ENCODE peak calls at places on chromosomes 6 and 20, in five cellular contexts. W is cardiac muscle cell; F is CD4-positive, alpha-beta memory T cell; J is effector memory CD4-positive, alpha-beta T cell; Y is mesendoderm. B is an unnamed sample.

GRCh38 chr20:15673206-15673605 is 900.0 kb downstream of the KIF16B start:
- DNase-seq in W (peak; percentile 8), F (no peak), J (no peak), Y (no peak), B (no peak)

GRCh38 chr6:165232277-165232654 is 77.1 kb downstream of the C6orf118 start:
- DNase-seq in Y (no peak), W (no peak), F (no peak), J (no peak), B (no peak)

GRCh38 chr6:36666726-36667591 is 11.6 kb upstream of the CDKN1A start:
- DNase-seq in F (no peak), J (no peak), Y (peak; percentile 67), W (peak; percentile 36), B (peak; percentile 59)

GRCh38 chr6:128630213-128630612 is 109.8 kb upstream of the PTPRK start:
- DNase-seq in F (no peak), Y (no peak), J (no peak), W (no peak), B (no peak)

GRCh38 chr6:136980070-136980469 is 58.0 kb downstream of the SLC35D3 start:
- DNase-seq in F (no peak), J (no peak), Y (no peak), W (no peak), B (no peak)

GRCh38 chr20:18263723-18264122 is 24.6 kb upstream of the ZNF133 start:
- DNase-seq in F (no peak), J (no peak), Y (peak; percentile 51), W (no peak), B (no peak)

GRCh38 chr20:43983359-43983758 is 68.7 kb downstream of the TOX2 start:
- DNase-seq in W (no peak), Y (peak; percentile 44), J (no peak), F (no peak), B (no peak)

GRCh38 chr20:53734006-53734688 is 140.5 kb upstream of the ZNF217 start:
- DNase-seq in J (no peak), F (no peak), Y (peak; percentile 76), W (no peak), B (no peak)

GRCh38 chr20:25065625-25066338 is 7.8 kb upstream of the ACSS1 start:
- DNase-seq in F (peak; percentile 69), Y (peak; percentile 75), W (no peak), J (peak; percentile 43), B (peak; percentile 31)

GRCh38 chr6:153618371-153619328 is 420.4 kb upstream of the OPRM1 start:
- DNase-seq in W (peak; percentile 41), F (no peak), Y (peak; percentile 63), J (no peak), B (no peak)

GRCh38 chr6:40486576-40486975 is 100.6 kb downstream of the LRFN2 start:
- DNase-seq in W (no peak), J (no peak), F (no peak), Y (no peak), B (no peak)

GRCh38 chr6:74925683-74926082 is 280.2 kb downstream of the COL12A1 start:
- DNase-seq in J (no peak), Y (no peak), W (no peak), F (no peak), B (no peak)

DNA sequence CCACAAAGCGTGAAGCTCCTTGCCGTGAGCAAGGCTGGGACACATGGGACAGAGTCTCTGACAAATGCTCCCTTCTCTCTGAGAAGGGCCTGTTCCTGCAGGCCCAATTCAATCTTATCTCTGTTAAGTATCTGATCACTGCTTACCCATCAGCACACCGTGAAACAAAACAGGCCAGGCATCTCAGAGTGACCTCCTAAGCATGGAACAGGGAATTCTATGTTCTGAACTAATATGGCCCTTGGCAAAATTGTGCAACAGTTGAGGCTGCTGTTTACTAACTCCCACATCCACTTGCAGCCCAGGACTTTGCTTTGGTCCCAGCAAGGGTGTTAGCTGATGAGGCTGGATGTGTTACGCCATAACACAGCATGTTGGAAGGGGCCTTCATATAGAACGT is 79.2 kb downstream of the GCLC start:
- DNase-seq in J (no peak), W (no peak), F (no peak), Y (peak; percentile 13), B (no peak)
- H3K27ac ChIP-seq in J (no peak overlapping the region), W (no peak overlapping the region), F (no peak overlapping the region), Y (no peak overlapping the region), B (no peak overlapping the region)

GRCh38 chr6:52505726-52506501 is 70.9 kb downstream of the TRAM2 start:
- DNase-seq in Y (no peak), W (no peak), J (no peak), F (no peak), B (no peak)

GRCh38 chr6:52506502-52506875 is 70.4 kb downstream of the TRAM2 start:
- DNase-seq in W (no peak), Y (no peak), F (no peak), J (no peak), B (no peak)

GRCh38 chr6:52509281-52510212 is 67.3 kb downstream of the TRAM2 start:
- DNase-seq in W (no peak), F (no peak), Y (no peak), J (no peak), B (no peak)

GRCh38 chr6:52508261-52508739 is 68.6 kb downstream of the TRAM2 start:
- DNase-seq in W (no peak), Y (no peak), F (no peak), J (no peak), B (no peak)

DNA sequence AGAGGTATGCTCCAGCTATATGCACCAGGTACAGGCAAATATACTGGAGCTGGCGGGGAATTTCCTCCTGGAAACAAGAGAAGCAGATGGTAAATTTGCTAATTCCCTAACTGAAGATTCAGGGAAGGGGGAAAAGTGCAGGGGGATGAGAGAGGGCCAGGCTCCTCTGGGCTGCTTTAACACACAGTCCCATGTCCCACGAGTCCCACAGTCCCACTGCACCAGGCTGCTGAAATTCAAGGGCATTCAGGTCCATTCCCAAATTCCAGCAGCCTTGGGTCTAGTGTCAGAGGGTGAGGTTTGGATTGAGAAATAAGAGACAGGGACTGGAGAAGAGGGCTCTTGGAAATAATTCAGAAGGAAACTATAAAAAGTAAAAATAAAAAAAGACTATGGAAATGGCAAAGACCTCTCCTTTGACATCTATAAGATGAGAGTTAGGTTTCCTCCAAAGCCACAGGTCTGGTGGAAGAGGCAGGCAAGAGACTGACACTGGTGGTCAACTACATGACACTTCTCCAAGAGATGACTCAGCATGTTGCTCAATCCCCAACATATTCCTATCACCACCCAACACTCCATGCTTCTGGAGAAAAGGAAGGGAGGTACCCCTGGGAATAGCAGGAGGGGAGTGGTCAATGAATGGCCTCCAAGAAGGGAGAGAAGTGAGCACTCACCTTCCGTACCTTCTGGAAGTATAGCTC is 69.2 kb downstream of the TRAM2 start:
- DNase-seq in W (no peak), Y (no peak), F (no peak), J (no peak), B (no peak)
- H3K36me3 ChIP-seq in W (no peaks in the 10 kb centered on the region), Y (peaks cover 4% of the 10 kb centered on the region), F (peaks cover 16% of the 10 kb centered on the region), J (peaks cover 23% of the 10 kb centered on the region), B (no peaks in the 10 kb centered on the region)

GRCh38 chr6:106094964-106095335 is 8.8 kb downstream of the PRDM1 start:
- DNase-seq in J (no peak), F (no peak), Y (no peak), W (no peak), B (no peak)

GRCh38 chr6:106092279-106092678 is 6.1 kb downstream of the PRDM1 start:
- DNase-seq in F (no peak), W (peak; percentile 41), Y (no peak), J (no peak), B (no peak)

GRCh38 chr6:106098383-106099234 is 12.5 kb downstream of the PRDM1 start:
- DNase-seq in W (no peak), J (peak; percentile 67), F (peak; percentile 88), Y (peak; percentile 46), B (peak; percentile 38)

GRCh38 chr6:106097368-106098231 is 11.5 kb downstream of the PRDM1 start:
- DNase-seq in W (no peak), F (peak; percentile 91), Y (peak; percentile 28), J (peak; percentile 35), B (no peak)

DNA sequence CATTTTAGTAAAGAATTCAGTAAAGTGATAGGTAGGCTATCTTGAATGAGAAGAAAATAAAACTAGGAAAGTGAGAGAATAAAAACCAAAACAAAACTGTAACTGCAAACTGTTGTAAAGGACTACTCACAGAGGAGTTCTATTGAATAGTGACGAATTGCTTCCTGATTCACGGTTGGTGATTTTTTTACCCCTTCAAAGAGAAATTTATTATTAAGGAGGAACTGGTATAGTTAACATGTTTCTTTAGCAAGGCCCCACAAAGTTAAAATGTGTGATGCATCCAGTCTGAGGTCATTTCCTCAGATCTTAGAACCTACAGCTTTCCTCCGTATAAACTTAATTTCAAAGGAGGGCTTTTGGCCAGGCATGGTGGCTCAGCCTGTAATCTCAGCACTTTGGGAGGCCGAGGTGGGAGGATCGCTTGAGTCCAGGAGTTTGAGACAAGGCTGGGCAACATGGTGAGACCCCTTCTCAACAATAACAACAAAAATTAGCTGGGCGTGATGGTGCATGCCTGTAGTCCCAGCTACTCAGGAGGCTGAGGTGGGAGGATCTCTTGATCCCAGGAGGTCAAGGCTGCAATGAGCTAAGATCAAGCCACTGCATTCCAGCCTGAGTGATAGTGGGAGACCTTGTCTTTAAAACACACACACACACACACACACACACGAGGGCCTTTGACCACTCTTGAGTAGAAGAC is 8.3 kb downstream of the PRDM1 start:
- DNase-seq in F (peak; percentile 65), W (no peak), Y (no peak), J (no peak), B (no peak)
- H3K27ac ChIP-seq in F (peak overlapping the region; percentile 38), W (no peak overlapping the region), Y (no peak overlapping the region), J (peak overlapping the region; percentile 47), B (no peak overlapping the region)

GRCh38 chr20:51008718-51009117 is 14.2 kb downstream of the KCNG1 start:
- DNase-seq in W (no peak), F (no peak), J (no peak), Y (no peak), B (no peak)
- H3K36me3 ChIP-seq in W (peaks cover 8% of the 10 kb centered on the region), F (no peaks in the 10 kb centered on the region), J (no peaks in the 10 kb centered on the region), Y (peaks cover 19% of the 10 kb centered on the region), B (no peaks in the 10 kb centered on the region)

DNA sequence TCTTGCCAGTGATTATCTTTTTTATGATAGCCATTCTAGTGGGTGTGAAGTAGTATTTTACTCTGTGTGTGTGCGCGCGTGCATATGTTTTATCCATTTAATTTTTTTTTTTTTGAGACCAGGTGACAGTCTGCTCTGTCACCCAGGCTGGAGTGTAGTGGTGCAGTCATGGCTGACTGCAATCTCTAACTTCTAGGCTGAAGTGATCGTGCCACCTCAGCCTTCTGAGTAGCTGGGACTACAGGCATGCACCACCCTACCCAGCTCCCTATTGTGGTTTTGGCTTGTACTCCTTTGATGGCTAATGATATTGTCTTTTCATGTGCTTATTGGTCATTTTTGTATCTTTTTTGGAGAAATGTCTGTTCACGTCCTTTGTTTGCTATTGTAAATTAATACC is 33.3 kb downstream of the ITCH start:
- DNase-seq in Y (no peak), J (no peak), F (no peak), W (no peak), B (no peak)
- H3K27ac ChIP-seq in Y (no peak overlapping the region), J (no peak overlapping the region), F (no peak overlapping the region), W (no peak overlapping the region), B (no peak overlapping the region)